ENCODE peak calls at places on chromosomes 1 and 21, in six cellular contexts. One of them, this sample, is unnamed.

GRCh38 chr1:178659789-178660208 is 65.2 kb upstream of the RALGPS2 start:
- DNase-seq in GM12865: peak
- DNase-seq in fibroblast of lung: no peak
- DNase-seq in AG04450: no peak
- DNase-seq in body of pancreas: no peak
- DNase-seq in tibial artery: no peak
- DNase-seq in this sample: no peak

GRCh38 chr1:14666376-14666775 is 67.9 kb downstream of the KAZN start:
- DNase-seq in GM12865: no peak
- DNase-seq in fibroblast of lung: peak
- DNase-seq in AG04450: no peak
- DNase-seq in body of pancreas: no peak
- DNase-seq in tibial artery: no peak
- DNase-seq in this sample: no peak

GRCh38 chr1:174174461-174175329 is 15.4 kb downstream of the RABGAP1L start:
- DNase-seq in GM12865: peak
- DNase-seq in fibroblast of lung: no peak
- DNase-seq in AG04450: no peak
- DNase-seq in body of pancreas: no peak
- DNase-seq in tibial artery: no peak
- DNase-seq in this sample: no peak

GRCh38 chr1:239718571-239718970 is 332.2 kb downstream of the CHRM3 start:
- DNase-seq in GM12865: no peak
- DNase-seq in fibroblast of lung: no peak
- DNase-seq in AG04450: no peak
- DNase-seq in body of pancreas: no peak
- DNase-seq in tibial artery: no peak
- DNase-seq in this sample: no peak

GRCh38 chr1:93602101-93602500 is 79.5 kb downstream of the BCAR3 start:
- DNase-seq in GM12865: no peak
- DNase-seq in fibroblast of lung: no peak
- DNase-seq in AG04450: no peak
- DNase-seq in body of pancreas: no peak
- DNase-seq in tibial artery: peak
- DNase-seq in this sample: no peak

GRCh38 chr1:11147371-11147770 is 41.8 kb upstream of the ANGPTL7 start:
- DNase-seq in GM12865: no peak
- DNase-seq in fibroblast of lung: peak
- DNase-seq in AG04450: no peak
- DNase-seq in body of pancreas: no peak
- DNase-seq in tibial artery: no peak
- DNase-seq in this sample: no peak

GRCh38 chr1:245336149-245336983 is 181.6 kb downstream of the KIF26B start:
- DNase-seq in GM12865: no peak
- DNase-seq in fibroblast of lung: peak
- DNase-seq in AG04450: no peak
- DNase-seq in body of pancreas: no peak
- DNase-seq in tibial artery: no peak
- DNase-seq in this sample: no peak

GRCh38 chr1:225709101-225709500 is 56.2 kb upstream of the ENAH start:
- DNase-seq in GM12865: no peak
- DNase-seq in fibroblast of lung: no peak
- DNase-seq in AG04450: no peak
- DNase-seq in body of pancreas: no peak
- DNase-seq in tibial artery: no peak
- DNase-seq in this sample: no peak

GRCh38 chr1:244316407-244316806 is 135.3 kb downstream of the ADSS2 start:
- DNase-seq in GM12865: no peak
- DNase-seq in fibroblast of lung: peak
- DNase-seq in AG04450: no peak
- DNase-seq in body of pancreas: no peak
- DNase-seq in tibial artery: no peak
- DNase-seq in this sample: no peak

GRCh38 chr1:1079408-1080121 is 5.5 kb upstream of the RNF223 start:
- DNase-seq in GM12865: peak
- DNase-seq in fibroblast of lung: peak
- DNase-seq in AG04450: peak
- DNase-seq in body of pancreas: peak
- DNase-seq in tibial artery: peak
- DNase-seq in this sample: peak

GRCh38 chr21:16775056-16775455 is 737.8 kb upstream of the CXADR start:
- DNase-seq in GM12865: no peak
- DNase-seq in fibroblast of lung: no peak
- DNase-seq in AG04450: no peak
- DNase-seq in body of pancreas: no peak
- DNase-seq in tibial artery: no peak
- DNase-seq in this sample: no peak

GRCh38 chr1:2508751-2509150 is 17.6 kb downstream of the PANK4 start:
- DNase-seq in GM12865: no peak
- DNase-seq in fibroblast of lung: no peak
- DNase-seq in AG04450: no peak
- DNase-seq in body of pancreas: no peak
- DNase-seq in tibial artery: no peak
- DNase-seq in this sample: no peak

GRCh38 chr1:156556354-156556753 is 16.0 kb downstream of the IQGAP3 start:
- DNase-seq in GM12865: no peak
- DNase-seq in fibroblast of lung: no peak
- DNase-seq in AG04450: no peak
- DNase-seq in body of pancreas: no peak
- DNase-seq in tibial artery: no peak
- DNase-seq in this sample: no peak

GRCh38 chr1:156692958-156693857 is 12.2 kb downstream of the CRABP2 start:
- DNase-seq in GM12865: peak
- DNase-seq in fibroblast of lung: no peak
- DNase-seq in AG04450: no peak
- DNase-seq in body of pancreas: peak
- DNase-seq in tibial artery: no peak
- DNase-seq in this sample: no peak

GRCh38 chr1:61753998-61754508 is 11.8 kb downstream of the PATJ start:
- DNase-seq in GM12865: no peak
- DNase-seq in fibroblast of lung: no peak
- DNase-seq in AG04450: no peak
- DNase-seq in body of pancreas: no peak
- DNase-seq in tibial artery: no peak
- DNase-seq in this sample: no peak

GRCh38 chr1:85605519-85606413 is 25.2 kb downstream of the CCN1 start:
- DNase-seq in GM12865: no peak
- DNase-seq in fibroblast of lung: no peak
- DNase-seq in AG04450: no peak
- DNase-seq in body of pancreas: peak
- DNase-seq in tibial artery: no peak
- DNase-seq in this sample: no peak

GRCh38 chr1:67687649-67688048 is 2.6 kb downstream of the GADD45A start:
- DNase-seq in GM12865: no peak
- DNase-seq in fibroblast of lung: peak
- DNase-seq in AG04450: peak
- DNase-seq in body of pancreas: peak
- DNase-seq in tibial artery: no peak
- DNase-seq in this sample: peak

GRCh38 chr1:209883341-209883971 is 54.6 kb upstream of the SYT14 start:
- DNase-seq in GM12865: no peak
- DNase-seq in fibroblast of lung: peak
- DNase-seq in AG04450: peak
- DNase-seq in body of pancreas: no peak
- DNase-seq in tibial artery: no peak
- DNase-seq in this sample: no peak
- H3K4me3 ChIP-seq in GM12865: no peak
- H3K4me3 ChIP-seq in fibroblast of lung: no peak
- H3K4me3 ChIP-seq in AG04450: no peak
- H3K4me3 ChIP-seq in body of pancreas: no peak
- H3K4me3 ChIP-seq in tibial artery: no peak
- H3K4me3 ChIP-seq in this sample: no peak

DNA sequence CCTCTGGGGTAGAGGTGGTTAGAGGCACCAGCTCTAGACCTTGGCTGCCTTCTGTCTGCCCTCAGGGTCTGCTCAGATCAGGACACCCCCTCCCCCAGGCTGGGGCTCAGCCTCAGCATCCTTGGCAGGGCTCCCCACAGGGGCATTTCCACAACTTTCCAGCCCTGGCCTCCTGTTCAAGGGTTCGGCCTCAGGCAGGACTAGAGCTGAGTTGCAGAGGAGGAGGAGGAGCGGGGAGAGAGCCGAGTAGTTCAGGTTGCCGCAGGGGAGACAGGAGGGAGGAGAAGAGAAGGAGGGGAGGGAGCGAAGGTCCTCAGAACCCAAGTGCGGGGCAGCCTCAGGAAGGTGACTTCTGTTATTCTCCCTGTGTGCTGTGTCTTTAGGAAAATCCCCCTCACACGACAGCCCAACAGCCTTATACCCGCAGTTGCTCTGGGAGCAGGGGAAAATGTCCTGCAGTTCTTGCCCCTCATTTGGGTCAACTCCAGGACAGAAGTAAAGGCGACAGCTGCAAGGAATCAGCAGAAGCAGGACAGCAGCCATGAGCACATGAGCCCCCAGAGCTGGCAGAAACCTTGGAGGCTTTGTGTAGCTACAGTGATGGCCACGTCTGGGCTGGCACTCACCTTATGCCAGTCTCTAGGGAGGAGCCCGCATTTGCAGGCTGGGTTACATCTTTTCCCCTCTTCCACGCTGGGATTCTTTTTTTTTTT is 46.5 kb upstream of the TENT5B start:
- DNase-seq in GM12865: no peak
- DNase-seq in fibroblast of lung: no peak
- DNase-seq in AG04450: no peak
- DNase-seq in body of pancreas: no peak
- DNase-seq in tibial artery: no peak
- DNase-seq in this sample: no peak
- H3K4me3 ChIP-seq in GM12865: no peak
- H3K4me3 ChIP-seq in fibroblast of lung: no peak
- H3K4me3 ChIP-seq in AG04450: no peak
- H3K4me3 ChIP-seq in body of pancreas: no peak
- H3K4me3 ChIP-seq in tibial artery: no peak
- H3K4me3 ChIP-seq in this sample: no peak

DNA sequence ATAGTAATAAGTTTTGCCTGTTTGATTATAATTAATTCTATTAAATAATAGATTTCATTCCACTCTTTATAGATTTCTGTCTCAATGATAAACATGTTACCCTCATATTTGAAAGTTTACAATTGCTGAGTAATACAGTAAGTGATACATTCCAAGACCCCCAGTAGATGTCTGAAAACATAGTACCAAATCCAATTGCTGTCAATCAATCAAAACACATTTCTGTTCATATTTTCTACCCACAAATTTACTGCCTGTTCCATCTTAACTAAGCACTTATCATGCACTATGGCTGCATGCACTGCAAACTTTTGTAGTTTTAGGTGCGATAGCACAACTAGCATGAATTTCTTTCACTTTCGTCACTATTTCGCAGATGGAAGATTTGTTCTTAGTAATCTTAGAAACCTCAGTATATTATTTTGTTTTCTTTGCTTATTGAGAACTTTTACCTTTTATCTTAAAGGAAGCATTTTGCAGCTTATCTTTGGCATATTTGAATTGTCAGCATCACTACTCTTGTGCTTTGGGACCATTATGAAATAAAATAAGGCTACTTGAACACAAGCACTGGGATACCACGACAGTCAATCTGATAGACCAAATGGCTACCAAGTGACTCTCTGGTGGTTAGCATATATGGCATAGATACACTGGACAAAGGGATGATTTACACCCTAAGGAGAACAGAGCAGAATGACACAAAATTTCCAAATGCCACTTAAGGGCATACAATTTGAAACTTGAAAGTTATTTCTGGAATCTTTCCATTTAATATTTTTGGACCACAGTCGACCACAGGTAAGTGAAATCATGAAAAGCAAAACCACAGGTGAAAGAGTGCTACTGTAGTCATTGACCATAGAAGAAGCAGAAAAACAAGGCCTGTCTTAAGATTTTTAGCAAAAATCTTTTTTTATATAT is 67.6 kb downstream of the RGS13 start:
- DNase-seq in GM12865: peak
- DNase-seq in fibroblast of lung: peak
- DNase-seq in AG04450: no peak
- DNase-seq in body of pancreas: no peak
- DNase-seq in tibial artery: no peak
- DNase-seq in this sample: no peak
- H3K4me3 ChIP-seq in GM12865: no peak
- H3K4me3 ChIP-seq in fibroblast of lung: no peak
- H3K4me3 ChIP-seq in AG04450: no peak
- H3K4me3 ChIP-seq in body of pancreas: no peak
- H3K4me3 ChIP-seq in tibial artery: no peak
- H3K4me3 ChIP-seq in this sample: no peak

GRCh38 chr1:12478612-12478985 is 139.4 kb downstream of the DHRS3 start:
- DNase-seq in GM12865: no peak
- DNase-seq in fibroblast of lung: no peak
- DNase-seq in AG04450: no peak
- DNase-seq in body of pancreas: no peak
- DNase-seq in tibial artery: no peak
- DNase-seq in this sample: no peak
- H3K4me3 ChIP-seq in GM12865: no peak
- H3K4me3 ChIP-seq in fibroblast of lung: no peak
- H3K4me3 ChIP-seq in AG04450: no peak
- H3K4me3 ChIP-seq in body of pancreas: no peak
- H3K4me3 ChIP-seq in tibial artery: no peak
- H3K4me3 ChIP-seq in this sample: no peak

GRCh38 chr1:8430476-8430875 is 112.6 kb downstream of the SLC45A1 start:
- DNase-seq in GM12865: peak
- DNase-seq in fibroblast of lung: no peak
- DNase-seq in AG04450: no peak
- DNase-seq in body of pancreas: no peak
- DNase-seq in tibial artery: no peak
- DNase-seq in this sample: no peak

GRCh38 chr1:8428441-8428840 is 110.5 kb downstream of the SLC45A1 start:
- DNase-seq in GM12865: no peak
- DNase-seq in fibroblast of lung: no peak
- DNase-seq in AG04450: no peak
- DNase-seq in body of pancreas: no peak
- DNase-seq in tibial artery: no peak
- DNase-seq in this sample: no peak

GRCh38 chr1:8431779-8432178 is 113.9 kb downstream of the SLC45A1 start:
- DNase-seq in GM12865: no peak
- DNase-seq in fibroblast of lung: no peak
- DNase-seq in AG04450: no peak
- DNase-seq in body of pancreas: no peak
- DNase-seq in tibial artery: no peak
- DNase-seq in this sample: no peak

GRCh38 chr1:8429549-8430105 is 111.7 kb downstream of the SLC45A1 start:
- DNase-seq in GM12865: no peak
- DNase-seq in fibroblast of lung: no peak
- DNase-seq in AG04450: no peak
- DNase-seq in body of pancreas: no peak
- DNase-seq in tibial artery: no peak
- DNase-seq in this sample: no peak

DNA sequence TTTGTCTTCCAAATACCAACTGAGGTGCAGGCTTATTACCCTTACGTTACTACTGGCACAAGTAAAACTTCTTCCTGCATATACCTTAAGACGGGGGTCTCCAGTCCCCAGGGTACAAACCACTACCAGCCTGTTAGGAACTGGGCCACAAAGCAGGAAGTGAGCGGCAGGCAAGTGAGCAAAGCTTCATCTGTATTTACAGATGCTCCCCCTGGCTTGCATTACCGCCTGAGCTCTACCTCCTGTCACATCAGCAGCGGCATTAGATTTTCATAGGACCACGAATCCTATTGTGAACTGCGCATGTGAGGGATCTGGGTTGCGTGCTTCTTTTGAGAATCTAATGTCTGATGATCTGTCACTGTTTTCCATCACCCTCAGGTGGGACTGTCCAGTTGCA is 113.1 kb downstream of the SLC45A1 start:
- DNase-seq in GM12865: peak
- DNase-seq in fibroblast of lung: no peak
- DNase-seq in AG04450: no peak
- DNase-seq in body of pancreas: no peak
- DNase-seq in tibial artery: no peak
- DNase-seq in this sample: no peak
- H3K4me3 ChIP-seq in GM12865: no peak
- H3K4me3 ChIP-seq in fibroblast of lung: no peak
- H3K4me3 ChIP-seq in AG04450: no peak
- H3K4me3 ChIP-seq in body of pancreas: no peak
- H3K4me3 ChIP-seq in tibial artery: no peak
- H3K4me3 ChIP-seq in this sample: no peak

GRCh38 chr1:31657972-31658510 is 13.4 kb upstream of the PEF1 start:
- DNase-seq in GM12865: no peak
- DNase-seq in fibroblast of lung: no peak
- DNase-seq in AG04450: no peak
- DNase-seq in body of pancreas: no peak
- DNase-seq in tibial artery: no peak
- DNase-seq in this sample: no peak
- H3K4me3 ChIP-seq in GM12865: no peak
- H3K4me3 ChIP-seq in fibroblast of lung: no peak
- H3K4me3 ChIP-seq in AG04450: no peak
- H3K4me3 ChIP-seq in body of pancreas: no peak
- H3K4me3 ChIP-seq in tibial artery: no peak
- H3K4me3 ChIP-seq in this sample: no peak

This sample was measured in skeletal muscle cell.